ENCODE peak calls at places on chromosomes 7 and 10, in five cellular contexts. One of them, this sample, is unnamed.

GRCh38 chr7:143735962-143736361 is 21.5 kb downstream of the CTAGE6 start:
- DNase-seq in skeletal muscle cell: no peak
- DNase-seq in HCEC 1CT: no peak
- DNase-seq in naive thymus-derived CD4-positive, alpha-beta T cell: no peak
- DNase-seq in T-helper 2 cell: no peak
- DNase-seq in this sample: no peak

GRCh38 chr10:32577448-32577847 is 131.5 kb downstream of the CCDC7 start:
- DNase-seq in skeletal muscle cell: no peak
- DNase-seq in HCEC 1CT: peak
- DNase-seq in naive thymus-derived CD4-positive, alpha-beta T cell: no peak
- DNase-seq in T-helper 2 cell: no peak
- DNase-seq in this sample: peak

GRCh38 chr7:28596245-28596935 is 184.1 kb downstream of the CREB5 start:
- DNase-seq in skeletal muscle cell: no peak
- DNase-seq in HCEC 1CT: no peak
- DNase-seq in naive thymus-derived CD4-positive, alpha-beta T cell: no peak
- DNase-seq in T-helper 2 cell: no peak
- DNase-seq in this sample: peak

GRCh38 chr7:4103352-4104091 is 578.6 kb upstream of the FOXK1 start:
- DNase-seq in skeletal muscle cell: no peak
- DNase-seq in HCEC 1CT: no peak
- DNase-seq in naive thymus-derived CD4-positive, alpha-beta T cell: no peak
- DNase-seq in T-helper 2 cell: no peak
- DNase-seq in this sample: no peak

GRCh38 chr10:70391654-70392053 is 9.2 kb upstream of the LRRC20 start:
- DNase-seq in skeletal muscle cell: no peak
- DNase-seq in HCEC 1CT: no peak
- DNase-seq in naive thymus-derived CD4-positive, alpha-beta T cell: no peak
- DNase-seq in T-helper 2 cell: no peak
- DNase-seq in this sample: no peak

GRCh38 chr10:5508161-5508604 is 8.8 kb upstream of the CALML5 start:
- DNase-seq in skeletal muscle cell: no peak
- DNase-seq in HCEC 1CT: no peak
- DNase-seq in naive thymus-derived CD4-positive, alpha-beta T cell: no peak
- DNase-seq in T-helper 2 cell: no peak
- DNase-seq in this sample: no peak

GRCh38 chr7:159019111-159019510 is 125.6 kb downstream of the VIPR2 start:
- DNase-seq in skeletal muscle cell: no peak
- DNase-seq in HCEC 1CT: no peak
- DNase-seq in naive thymus-derived CD4-positive, alpha-beta T cell: no peak
- DNase-seq in T-helper 2 cell: no peak
- DNase-seq in this sample: no peak

GRCh38 chr7:134865001-134865845 is 85.8 kb downstream of the CALD1 start:
- DNase-seq in skeletal muscle cell: peak
- DNase-seq in HCEC 1CT: peak
- DNase-seq in naive thymus-derived CD4-positive, alpha-beta T cell: peak
- DNase-seq in T-helper 2 cell: no peak
- DNase-seq in this sample: peak

GRCh38 chr7:44308741-44309270 is 16.6 kb downstream of the CAMK2B start:
- DNase-seq in skeletal muscle cell: no peak
- DNase-seq in HCEC 1CT: no peak
- DNase-seq in naive thymus-derived CD4-positive, alpha-beta T cell: no peak
- DNase-seq in T-helper 2 cell: no peak
- DNase-seq in this sample: no peak

GRCh38 chr7:43954524-43955228 is 28.4 kb downstream of the UBE2D4 start:
- DNase-seq in skeletal muscle cell: peak
- DNase-seq in HCEC 1CT: peak
- DNase-seq in naive thymus-derived CD4-positive, alpha-beta T cell: no peak
- DNase-seq in T-helper 2 cell: no peak
- DNase-seq in this sample: peak

GRCh38 chr7:92778972-92779371 is 57.4 kb downstream of the CDK6 start:
- DNase-seq in skeletal muscle cell: peak
- DNase-seq in HCEC 1CT: peak
- DNase-seq in naive thymus-derived CD4-positive, alpha-beta T cell: no peak
- DNase-seq in T-helper 2 cell: no peak
- DNase-seq in this sample: peak

GRCh38 chr7:2171855-2172254 is 60.9 kb downstream of the MAD1L1 start:
- DNase-seq in skeletal muscle cell: no peak
- DNase-seq in HCEC 1CT: no peak
- DNase-seq in naive thymus-derived CD4-positive, alpha-beta T cell: no peak
- DNase-seq in T-helper 2 cell: no peak
- DNase-seq in this sample: no peak

GRCh38 chr7:343864-344607 is 54.1 kb downstream of the FOXL3 start:
- DNase-seq in skeletal muscle cell: no peak
- DNase-seq in HCEC 1CT: no peak
- DNase-seq in naive thymus-derived CD4-positive, alpha-beta T cell: no peak
- DNase-seq in T-helper 2 cell: no peak
- DNase-seq in this sample: no peak

GRCh38 chr7:80335473-80336232 is 176.2 kb downstream of the GNAT3 start:
- DNase-seq in skeletal muscle cell: peak
- DNase-seq in HCEC 1CT: peak
- DNase-seq in naive thymus-derived CD4-positive, alpha-beta T cell: no peak
- DNase-seq in T-helper 2 cell: no peak
- DNase-seq in this sample: no peak

GRCh38 chr7:628826-629225 is 97.7 kb upstream of the DNAAF5 start:
- DNase-seq in skeletal muscle cell: no peak
- DNase-seq in HCEC 1CT: no peak
- DNase-seq in naive thymus-derived CD4-positive, alpha-beta T cell: no peak
- DNase-seq in T-helper 2 cell: no peak
- DNase-seq in this sample: no peak

GRCh38 chr10:21076381-21076780 is 179.3 kb upstream of the NEBL start:
- DNase-seq in skeletal muscle cell: no peak
- DNase-seq in HCEC 1CT: no peak
- DNase-seq in naive thymus-derived CD4-positive, alpha-beta T cell: no peak
- DNase-seq in T-helper 2 cell: no peak
- DNase-seq in this sample: no peak

GRCh38 chr10:96345250-96345649 is 13.6 kb downstream of the OPALIN start:
- DNase-seq in skeletal muscle cell: no peak
- DNase-seq in HCEC 1CT: no peak
- DNase-seq in naive thymus-derived CD4-positive, alpha-beta T cell: no peak
- DNase-seq in T-helper 2 cell: no peak
- DNase-seq in this sample: no peak

GRCh38 chr10:18140149-18140956 is at the start of gene CACNB2:
- DNase-seq in skeletal muscle cell: no peak
- DNase-seq in HCEC 1CT: peak
- DNase-seq in naive thymus-derived CD4-positive, alpha-beta T cell: no peak
- DNase-seq in T-helper 2 cell: no peak
- DNase-seq in this sample: peak

GRCh38 chr10:71547841-71548493 is 151.2 kb downstream of the CDH23 start:
- DNase-seq in skeletal muscle cell: peak
- DNase-seq in HCEC 1CT: no peak
- DNase-seq in naive thymus-derived CD4-positive, alpha-beta T cell: no peak
- DNase-seq in T-helper 2 cell: no peak
- DNase-seq in this sample: peak

GRCh38 chr10:88557659-88558058 is 25.5 kb downstream of the RNLS start:
- DNase-seq in skeletal muscle cell: peak
- DNase-seq in HCEC 1CT: peak
- DNase-seq in naive thymus-derived CD4-positive, alpha-beta T cell: no peak
- DNase-seq in T-helper 2 cell: no peak
- DNase-seq in this sample: peak

GRCh38 chr7:29593458-29593857 is 29.8 kb downstream of the PRR15 start:
- DNase-seq in skeletal muscle cell: no peak
- DNase-seq in HCEC 1CT: no peak
- DNase-seq in naive thymus-derived CD4-positive, alpha-beta T cell: no peak
- DNase-seq in T-helper 2 cell: no peak
- DNase-seq in this sample: no peak

GRCh38 chr7:23072043-23072442 is 33.5 kb upstream of the KLHL7 start:
- DNase-seq in skeletal muscle cell: no peak
- DNase-seq in HCEC 1CT: peak
- DNase-seq in naive thymus-derived CD4-positive, alpha-beta T cell: no peak
- DNase-seq in T-helper 2 cell: no peak
- DNase-seq in this sample: no peak